ENCODE peak calls at places on chromosome 13, in seven cellular contexts. C is PC-3, O is ovary, B is mammary epithelial cell, F is lower lobe of right lung, X is left ventricle myocardium inferior, H is A673. Z is an unnamed sample.

GRCh38 chr13:51444922-51445321 is 7.9 kb downstream of the INTS6 start:
- DNase-seq in C (peak), O (no peak), B (no peak), F (no peak), X (no peak), H (peak), Z (no peak)

GRCh38 chr13:102286326-102286725 is 115.5 kb downstream of the FGF14 start:
- DNase-seq in C (peak), O (no peak), B (peak), F (no peak), X (no peak), H (no peak), Z (no peak)

GRCh38 chr13:112767506-112768471 is 78.0 kb downstream of the ATP11A start:
- DNase-seq in C (no peak), O (no peak), B (no peak), F (peak), X (peak), H (no peak), Z (no peak)

GRCh38 chr13:63345835-63346234 is 1930.2 kb upstream of the PCDH20 start:
- DNase-seq in C (peak), O (no peak), B (no peak), F (no peak), X (no peak), H (no peak), Z (no peak)

GRCh38 chr13:51619614-51620013 is 35.4 kb downstream of the WDFY2 start:
- DNase-seq in C (peak), O (no peak), B (peak), F (no peak), X (no peak), H (no peak), Z (no peak)

GRCh38 chr13:66036024-66036614 is 1194.0 kb downstream of the PCDH9 start:
- DNase-seq in C (no peak), O (no peak), B (no peak), F (no peak), X (no peak), H (peak), Z (no peak)

GRCh38 chr13:45393941-45394570 is 24.1 kb downstream of the SLC25A30 start:
- DNase-seq in C (peak), O (no peak), B (peak), F (no peak), X (no peak), H (peak), Z (no peak)

GRCh38 chr13:36480726-36481485 is 48.6 kb downstream of the CCNA1 start:
- DNase-seq in C (no peak), O (no peak), B (no peak), F (no peak), X (no peak), H (peak), Z (no peak)

GRCh38 chr13:76440568-76440967 is 445.6 kb downstream of the KCTD12 start:
- DNase-seq in C (no peak), O (no peak), B (no peak), F (no peak), X (no peak), H (no peak), Z (no peak)

GRCh38 chr13:42967660-42968059 is 24.4 kb downstream of the EPSTI1 start:
- DNase-seq in C (peak), O (no peak), B (no peak), F (no peak), X (no peak), H (no peak), Z (no peak)

GRCh38 chr13:106318941-106319411 is 216.5 kb downstream of the EFNB2 start:
- DNase-seq in C (peak), O (no peak), B (peak), F (no peak), X (no peak), H (no peak), Z (no peak)

GRCh38 chr13:29901714-29902631 is 51.6 kb upstream of the UBL3 start:
- DNase-seq in C (peak), O (no peak), B (peak), F (no peak), X (peak), H (peak), Z (peak)

GRCh38 chr13:39106216-39106995 is 68.2 kb downstream of the NHLRC3 start:
- DNase-seq in C (no peak), O (no peak), B (no peak), F (no peak), X (no peak), H (no peak), Z (no peak)

GRCh38 chr13:99033814-99034213 is 56.0 kb upstream of the DOCK9 start:
- DNase-seq in C (peak), O (no peak), B (peak), F (no peak), X (no peak), H (peak), Z (no peak)

GRCh38 chr13:90105881-90106496 is 1241.5 kb upstream of the MIR17HG start:
- DNase-seq in C (peak), O (no peak), B (no peak), F (no peak), X (no peak), H (peak), Z (no peak)

GRCh38 chr13:111968611-111969010 is 98.3 kb upstream of the SOX1 start:
- DNase-seq in C (no peak), O (no peak), B (no peak), F (no peak), X (no peak), H (no peak), Z (no peak)

GRCh38 chr13:36160297-36160696 is 29.1 kb upstream of the DCLK1 start:
- DNase-seq in C (no peak), O (no peak), B (no peak), F (no peak), X (no peak), H (no peak), Z (no peak)

GRCh38 chr13:71876648-71877279 is 9.8 kb upstream of the DACH1 start:
- DNase-seq in C (no peak), O (no peak), B (no peak), F (no peak), X (no peak), H (no peak), Z (no peak)

GRCh38 chr13:66329988-66330429 is 900.1 kb downstream of the PCDH9 start:
- DNase-seq in C (no peak), O (no peak), B (no peak), F (no peak), X (no peak), H (peak), Z (no peak)

GRCh38 chr13:30442854-30443379 is 20.6 kb downstream of the UBE2L5 start:
- DNase-seq in C (no peak), O (no peak), B (no peak), F (no peak), X (no peak), H (peak), Z (no peak)

GRCh38 chr13:113919761-113920160 is 54.1 kb downstream of the C13orf46 start:
- DNase-seq in C (no peak), O (no peak), B (no peak), F (no peak), X (no peak), H (no peak), Z (no peak)

GRCh38 chr13:42116225-42116624 is 67.8 kb downstream of the DGKH start:
- DNase-seq in C (no peak), O (no peak), B (peak), F (no peak), X (no peak), H (no peak), Z (no peak)

GRCh38 chr13:33050161-33050560 is 33.9 kb downstream of the KL start:
- DNase-seq in C (no peak), O (no peak), B (no peak), F (no peak), X (no peak), H (no peak), Z (no peak)

GRCh38 chr13:105165449-105166125 is 1369.9 kb downstream of the EFNB2 start:
- DNase-seq in C (no peak), O (no peak), B (no peak), F (peak), X (no peak), H (no peak), Z (no peak)

GRCh38 chr13:73596382-73596781 is 537.6 kb downstream of the KLF5 start:
- DNase-seq in C (no peak), O (no peak), B (no peak), F (no peak), X (no peak), H (peak), Z (no peak)

GRCh38 chr13:46339035-46339666 is 47.9 kb downstream of the RUBCNL start:
- DNase-seq in C (peak), O (no peak), B (peak), F (peak), X (peak), H (no peak), Z (no peak)

GRCh38 chr13:29484796-29485195 is 110.7 kb downstream of the SLC7A1 start:
- DNase-seq in C (no peak), O (no peak), B (no peak), F (no peak), X (no peak), H (no peak), Z (no peak)

GRCh38 chr13:33745370-33746324 is 72.3 kb upstream of the RFC3 start:
- DNase-seq in C (no peak), O (no peak), B (no peak), F (no peak), X (no peak), H (no peak), Z (no peak)

GRCh38 chr13:21901772-21902708 is 231.2 kb downstream of the FGF9 start:
- DNase-seq in C (no peak), O (no peak), B (no peak), F (no peak), X (peak), H (no peak), Z (no peak)

GRCh38 chr13:28513745-28514144 is 18.8 kb upstream of the FLT1 start:
- DNase-seq in C (no peak), O (no peak), B (no peak), F (no peak), X (no peak), H (no peak), Z (no peak)

DNA sequence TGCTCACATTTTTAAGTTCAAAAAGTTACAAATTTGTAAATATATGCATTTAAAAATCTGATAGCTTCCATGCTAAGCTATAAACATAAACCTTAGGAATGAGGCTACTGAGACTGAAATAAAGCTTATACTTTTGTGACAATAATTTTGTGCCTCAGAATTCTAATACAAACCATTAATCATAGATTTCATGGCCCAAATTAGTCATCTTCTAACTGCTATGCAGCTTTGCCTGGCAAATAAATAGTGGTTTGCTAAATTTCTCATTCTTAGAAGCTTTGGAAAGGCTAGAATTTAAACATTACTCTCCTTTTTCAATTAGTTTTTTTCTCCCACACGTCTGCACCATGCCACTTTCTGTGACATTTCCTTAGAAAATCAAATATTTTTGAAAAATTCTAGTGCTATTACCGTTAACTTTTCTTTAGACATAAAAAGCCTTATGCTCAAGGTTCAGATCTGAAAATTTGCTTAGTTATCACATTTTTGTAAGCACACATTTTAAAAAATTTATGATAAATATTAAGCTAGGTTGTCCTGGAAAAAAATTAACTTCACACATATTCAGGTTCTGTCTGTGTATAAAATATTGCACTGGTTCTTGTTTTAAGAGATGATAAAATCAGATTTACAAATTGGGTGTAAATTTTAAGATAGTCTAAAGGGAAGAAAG is 46.9 kb downstream of the FNDC3A start:
- DNase-seq in C (peak), O (no peak), B (peak), F (no peak), X (no peak), H (no peak), Z (no peak)
- H3K4me3 ChIP-seq in C (peak), O (no peak), B (no peak), F (no peak), X (no peak), H (no peak), Z (no peak)

GRCh38 chr13:100667894-100668293 is 6.7 kb downstream of the TMTC4 start:
- DNase-seq in C (no peak), O (no peak), B (no peak), F (no peak), X (no peak), H (no peak), Z (no peak)
- H3K27ac ChIP-seq in C (no peak), O (no peak), B (no peak), F (no peak), X (no peak), H (no peak), Z (no peak)

DNA sequence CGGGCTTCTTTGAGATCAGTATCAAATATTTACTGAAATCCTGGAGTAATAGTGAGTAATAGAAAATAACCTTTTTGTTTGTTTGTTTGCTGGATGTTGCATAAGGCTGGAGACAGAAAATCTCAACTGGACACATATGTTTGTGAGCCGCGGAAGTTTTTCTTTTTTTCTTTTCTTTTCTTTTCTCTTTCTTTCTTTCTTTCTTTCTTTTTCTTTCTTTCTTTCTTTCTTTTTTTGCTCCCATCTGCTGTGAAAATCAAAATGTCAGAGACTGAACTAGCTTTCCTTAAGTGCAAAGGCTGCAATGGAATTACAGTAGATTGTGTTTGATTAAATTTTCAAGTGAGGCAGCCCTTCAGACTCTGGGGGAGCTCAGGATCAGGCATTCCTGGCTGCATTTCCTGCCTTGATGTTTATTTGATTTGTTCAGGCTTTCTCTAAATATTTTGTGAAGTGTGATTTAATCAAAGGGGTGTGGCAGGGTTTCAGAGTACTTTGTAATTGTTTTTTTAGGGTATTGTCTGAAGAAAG is 306 bp downstream of the FRY start:
- DNase-seq in C (no peak), O (no peak), B (no peak), F (no peak), X (no peak), H (no peak), Z (no peak)
- H3K4me3 ChIP-seq in C (peak), O (peak), B (peak), F (peak), X (peak), H (peak), Z (peak)

DNA sequence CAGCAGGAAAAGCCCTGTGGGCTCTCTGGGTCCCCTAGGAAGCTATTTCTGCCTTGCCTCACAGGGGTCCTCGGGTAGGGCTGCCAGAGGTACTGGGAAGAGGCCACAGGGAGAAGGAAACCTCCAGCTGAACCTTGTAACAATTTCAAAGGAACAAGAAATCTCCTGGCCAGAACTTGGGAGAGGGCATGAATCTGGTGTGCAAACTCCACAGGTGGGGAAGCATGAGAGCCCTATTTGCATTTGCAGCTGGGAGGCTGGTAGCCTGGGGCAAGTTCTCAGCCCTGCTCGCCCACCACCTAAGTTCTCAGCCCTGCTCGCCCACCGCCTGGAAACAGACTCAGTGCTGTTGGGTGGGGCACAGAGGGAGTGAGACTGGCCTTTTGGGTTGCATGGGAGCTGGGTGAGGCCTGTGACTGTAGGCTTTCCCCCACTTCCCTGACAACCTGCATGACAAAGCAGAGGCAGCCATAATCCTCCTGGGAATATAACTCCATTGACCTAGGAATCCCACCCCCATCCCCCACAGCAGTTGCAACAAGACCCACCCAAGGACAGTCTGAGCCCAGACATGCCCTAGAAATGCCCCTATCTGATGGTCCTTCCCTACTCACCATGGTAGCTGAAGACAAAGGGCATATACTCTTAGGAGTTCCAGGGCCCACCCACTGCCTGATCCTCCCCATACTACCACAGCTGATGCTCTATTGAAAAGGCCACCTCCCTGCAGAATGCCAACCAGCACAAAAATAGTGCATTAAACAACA is 11.7 kb downstream of the UGGT2 start:
- DNase-seq in C (no peak), O (no peak), B (no peak), F (no peak), X (no peak), H (no peak), Z (no peak)
- H3K27ac ChIP-seq in C (no peak), O (no peak), B (no peak), F (no peak), X (no peak), H (no peak), Z (no peak)

GRCh38 chr13:20193924-20194631 is 1.3 kb upstream of the GJB2 start:
- DNase-seq in C (no peak), O (no peak), B (peak), F (no peak), X (no peak), H (no peak), Z (no peak)
- H3K4me3 ChIP-seq in C (no peak), O (no peak), B (no peak), F (peak), X (peak), H (peak), Z (peak)

GRCh38 chr13:110605132-110605531 is 10.2 kb upstream of the NAXD start:
- DNase-seq in C (no peak), O (no peak), B (no peak), F (no peak), X (no peak), H (no peak), Z (no peak)

GRCh38 chr13:110597041-110597689 is 18.2 kb upstream of the NAXD start:
- DNase-seq in C (no peak), O (no peak), B (no peak), F (no peak), X (no peak), H (no peak), Z (no peak)

GRCh38 chr13:110600261-110600819 is 15.0 kb upstream of the NAXD start:
- DNase-seq in C (no peak), O (no peak), B (no peak), F (no peak), X (no peak), H (no peak), Z (no peak)

DNA sequence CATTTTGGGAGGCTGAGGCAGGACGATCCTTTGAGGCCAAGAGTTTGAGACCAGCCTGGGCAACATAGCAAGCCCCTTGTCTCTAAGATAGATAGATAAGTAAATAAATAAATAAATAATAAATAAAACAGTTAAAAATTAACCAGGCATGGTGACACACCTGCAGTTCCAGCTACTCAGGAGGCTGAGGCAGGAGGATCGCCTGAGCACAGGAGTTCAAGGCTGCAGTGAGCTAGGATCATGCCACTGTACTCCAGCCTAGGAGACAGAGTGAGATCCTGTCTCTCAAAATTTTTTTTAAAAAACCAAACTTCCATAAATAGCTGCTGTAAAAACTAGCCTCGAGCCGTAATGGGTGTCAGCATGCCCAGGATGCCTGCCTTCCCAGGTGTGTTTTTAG is 14.4 kb upstream of the NAXD start:
- DNase-seq in C (no peak), O (no peak), B (no peak), F (no peak), X (no peak), H (no peak), Z (no peak)
- H3K27ac ChIP-seq in C (no peak), O (no peak), B (no peak), F (no peak), X (no peak), H (no peak), Z (no peak)